ENCODE peak calls at places on chromosomes 6 and 20, in six cellular contexts. O is NCI-H345, W is heart right ventricle, R is SIG-M5, H is SJCRH30, A is frontal cortex. E is an unnamed sample.

GRCh38 chr6:157070403-157071107 is 252.8 kb downstream of the TMEM242 start:
- DNase-seq in H (no peak), R (no peak), W (no peak), A (no peak), O (no peak), E (peak)

GRCh38 chr20:56989516-56989915 is 276.9 kb downstream of the BMP7 start:
- DNase-seq in H (no peak), A (no peak), W (no peak), O (no peak), R (no peak), E (no peak)

GRCh38 chr20:59205044-59205443 is 41.4 kb downstream of the ZNF831 start:
- DNase-seq in R (no peak), O (no peak), H (no peak), W (no peak), A (no peak), E (no peak)

GRCh38 chr6:111602481-111603404 is 2.9 kb downstream of the TRAF3IP2 start:
- DNase-seq in O (no peak), R (no peak), H (no peak), W (peak), A (no peak), E (peak)

GRCh38 chr6:116500969-116501433 is 10.4 kb upstream of the CALHM5 start:
- DNase-seq in A (no peak), H (peak), R (no peak), W (no peak), O (no peak), E (no peak)

GRCh38 chr6:161198176-161198575 is 75.7 kb downstream of the AGPAT4 start:
- DNase-seq in H (no peak), W (no peak), R (no peak), A (no peak), O (peak), E (no peak)

GRCh38 chr20:21022925-21023324 is 83.2 kb downstream of the LINC00237 start:
- DNase-seq in W (no peak), O (no peak), A (no peak), H (no peak), R (no peak), E (no peak)

GRCh38 chr20:63520939-63521601 is 505 bp downstream of the PPDPF start:
- DNase-seq in H (peak), W (peak), R (no peak), O (peak), A (peak), E (peak)

GRCh38 chr6:138290563-138290962 is 72.3 kb upstream of the PBOV1 start:
- DNase-seq in A (no peak), O (no peak), H (no peak), R (no peak), W (no peak), E (no peak)

GRCh38 chr20:10853176-10853575 is 179.4 kb upstream of the JAG1 start:
- DNase-seq in A (no peak), O (no peak), W (no peak), R (no peak), H (no peak), E (no peak)

GRCh38 chr6:55046869-55047422 is 127.4 kb upstream of the HCRTR2 start:
- DNase-seq in H (no peak), O (no peak), A (no peak), W (peak), R (no peak), E (no peak)

GRCh38 chr6:136059308-136059707 is 190.8 kb downstream of the MTFR2 start:
- DNase-seq in W (peak), O (no peak), A (no peak), H (no peak), R (no peak), E (no peak)

GRCh38 chr6:38137609-38138008 is 318.1 kb downstream of the ZFAND3 start:
- DNase-seq in W (no peak), O (no peak), H (no peak), R (no peak), A (no peak), E (no peak)

GRCh38 chr6:149900620-149901443 is 2.9 kb upstream of the RAET1E start:
- DNase-seq in R (no peak), H (no peak), W (no peak), A (no peak), O (no peak), E (no peak)

E was measured in retina.